ENCODE peak calls at places on chromosomes 16 and 17, in eight cellular contexts. O is AG04449, Y is K562, P is psoas muscle, E is Calu3, Z is A549, A is MM.1S, Q is mucosa of descending colon. F is an unnamed sample.

GRCh38 chr17:17730250-17730935 is 49.1 kb downstream of the RAI1 start:
- DNase-seq in O (no peak), Y (no peak), P (no peak), E (no peak), Z (no peak), A (no peak), Q (no peak), F (no peak)

GRCh38 chr17:39935896-39936295 is 8.4 kb downstream of the LRRC3C start:
- DNase-seq in O (no peak), Y (no peak), P (no peak), E (peak; percentile 87), Z (no peak), A (no peak), Q (no peak), F (no peak)

GRCh38 chr16:50265260-50265659 is 1.1 kb upstream of the ADCY7 start:
- DNase-seq in O (no peak), Y (peak; percentile 53), P (peak; percentile 48), E (peak; percentile 44), Z (peak; percentile 39), A (peak; percentile 56), Q (peak; percentile 53), F (peak; percentile 47)

GRCh38 chr17:17387017-17387416 is 83.8 kb downstream of the NT5M start:
- DNase-seq in O (no peak), Y (no peak), P (peak; percentile 39), E (peak; percentile 62), Z (no peak), A (no peak), Q (peak; percentile 67), F (no peak)

GRCh38 chr17:74779948-74780400 is 3.8 kb upstream of the NAT9 start:
- DNase-seq in O (no peak), Y (no peak), P (peak; percentile 73), E (no peak), Z (no peak), A (no peak), Q (peak; percentile 52), F (peak; percentile 82)

GRCh38 chr16:30472328-30472942 is at the start of gene ITGAL:
- DNase-seq in O (no peak), Y (no peak), P (peak; percentile 60), E (no peak), Z (no peak), A (peak; percentile 93), Q (peak; percentile 58), F (peak; percentile 81)

GRCh38 chr17:45441536-45442310 is 9.1 kb upstream of the ARHGAP27 start:
- DNase-seq in O (no peak), Y (no peak), P (no peak), E (no peak), Z (no peak), A (no peak), Q (no peak), F (no peak)

GRCh38 chr17:62966426-62967110 is 533 bp downstream of the TANC2 start:
- DNase-seq in O (no peak), Y (no peak), P (no peak), E (peak; percentile 11), Z (peak; percentile 45), A (no peak), Q (peak; percentile 74), F (peak; percentile 6)

GRCh38 chr17:63447688-63448005 is 1.5 kb upstream of the CYB561 start:
- DNase-seq in O (no peak), Y (peak; percentile 53), P (no peak), E (no peak), Z (no peak), A (no peak), Q (no peak), F (no peak)

GRCh38 chr16:1789643-1790045 is 3.9 kb downstream of the IGFALS start:
- DNase-seq in O (no peak), Y (peak; percentile 53), P (no peak), E (no peak), Z (no peak), A (no peak), Q (no peak), F (peak; percentile 6)

GRCh38 chr17:80877095-80877828 is 114.4 kb upstream of the CHMP6 start:
- DNase-seq in O (no peak), Y (no peak), P (peak; percentile 36), E (no peak), Z (no peak), A (no peak), Q (no peak), F (peak; percentile 78)

GRCh38 chr16:24850289-24850931 is 4.6 kb downstream of the SLC5A11 start:
- DNase-seq in O (no peak), Y (no peak), P (no peak), E (peak; percentile 29), Z (no peak), A (no peak), Q (no peak), F (no peak)

GRCh38 chr17:78338860-78339259 is 21.0 kb downstream of the SOCS3 start:
- DNase-seq in O (no peak), Y (no peak), P (no peak), E (peak; percentile 79), Z (no peak), A (peak; percentile 20), Q (peak; percentile 73), F (no peak)

GRCh38 chr16:68490829-68491575 is 42.7 kb upstream of the SMPD3 start:
- DNase-seq in O (no peak), Y (no peak), P (no peak), E (peak; percentile 84), Z (peak; percentile 27), A (peak; percentile 64), Q (peak; percentile 71), F (peak; percentile 39)

GRCh38 chr16:2467301-2468141 is 3.6 kb upstream of the NTN3 start:
- DNase-seq in O (no peak), Y (no peak), P (peak; percentile 89), E (peak; percentile 64), Z (peak; percentile 60), A (no peak), Q (peak; percentile 55), F (peak; percentile 57)

GRCh38 chr17:4896332-4897197 is 2.8 kb upstream of the C17orf107 start:
- DNase-seq in O (no peak), Y (no peak), P (peak; percentile 45), E (no peak), Z (no peak), A (no peak), Q (no peak), F (no peak)

GRCh38 chr17:4895121-4895520 is 4.2 kb upstream of the C17orf107 start:
- DNase-seq in O (no peak), Y (no peak), P (peak; percentile 36), E (no peak), Z (no peak), A (no peak), Q (no peak), F (no peak)

GRCh38 chr17:4897198-4897657 is 2.1 kb upstream of the C17orf107 start:
- DNase-seq in O (no peak), Y (no peak), P (peak; percentile 35), E (no peak), Z (no peak), A (no peak), Q (no peak), F (no peak)

GRCh38 chr17:4893721-4894560 is 5.4 kb upstream of the C17orf107 start:
- DNase-seq in O (no peak), Y (no peak), P (peak; percentile 48), E (no peak), Z (no peak), A (no peak), Q (no peak), F (no peak)

GRCh38 chr17:4895676-4896331 is 3.5 kb upstream of the C17orf107 start:
- DNase-seq in O (no peak), Y (peak; percentile 28), P (peak; percentile 48), E (no peak), Z (no peak), A (no peak), Q (no peak), F (no peak)
- TF ChIP-seq CTCF in O (peak; percentile 18), Y (peak; percentile 23), P (no peak), E (no peak), Z (no peak), A (no peak), Q (no peak), F (peak; percentile 15)

DNA sequence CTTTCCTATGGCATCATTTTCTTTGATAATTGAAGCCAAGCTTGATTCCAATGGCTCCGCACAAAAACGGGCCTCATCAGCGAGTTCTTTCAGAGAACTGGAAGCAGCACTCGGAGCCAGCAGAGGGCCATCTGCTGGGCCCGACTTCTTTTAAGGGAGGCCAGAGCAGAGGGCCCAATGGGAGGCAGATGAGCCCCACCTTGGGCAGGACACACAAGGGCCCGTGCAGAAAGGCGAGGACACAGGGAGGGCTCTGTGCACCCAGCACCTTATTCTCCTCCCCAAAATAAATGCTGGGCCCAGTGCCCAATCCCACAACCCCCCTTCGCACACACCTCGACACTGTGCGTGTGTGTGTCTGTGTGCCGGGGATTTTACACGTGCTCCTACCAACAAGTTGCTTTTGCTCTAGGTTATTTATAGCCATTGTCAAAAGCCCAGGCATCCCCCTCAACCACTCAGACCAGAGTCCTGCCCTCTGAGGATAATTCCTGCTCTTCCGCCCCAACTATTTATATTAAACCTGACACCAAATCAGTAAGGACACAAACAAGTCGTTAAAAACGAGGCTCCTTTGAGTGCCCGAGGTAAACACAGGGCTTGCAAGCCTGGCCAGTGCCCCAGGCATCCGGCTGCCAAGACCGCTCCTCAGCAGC is 6.8 kb downstream of the AXIN2 start:
- DNase-seq in O (no peak), Y (no peak), P (peak; percentile 74), E (no peak), Z (no peak), A (no peak), Q (peak; percentile 49), F (no peak)
- TF ChIP-seq CTCF in O (peak; percentile 21), Y (peak; percentile 7), P (peak; percentile 19), E (no peak), Z (no peak), A (no peak), Q (no peak), F (no peak)

DNA sequence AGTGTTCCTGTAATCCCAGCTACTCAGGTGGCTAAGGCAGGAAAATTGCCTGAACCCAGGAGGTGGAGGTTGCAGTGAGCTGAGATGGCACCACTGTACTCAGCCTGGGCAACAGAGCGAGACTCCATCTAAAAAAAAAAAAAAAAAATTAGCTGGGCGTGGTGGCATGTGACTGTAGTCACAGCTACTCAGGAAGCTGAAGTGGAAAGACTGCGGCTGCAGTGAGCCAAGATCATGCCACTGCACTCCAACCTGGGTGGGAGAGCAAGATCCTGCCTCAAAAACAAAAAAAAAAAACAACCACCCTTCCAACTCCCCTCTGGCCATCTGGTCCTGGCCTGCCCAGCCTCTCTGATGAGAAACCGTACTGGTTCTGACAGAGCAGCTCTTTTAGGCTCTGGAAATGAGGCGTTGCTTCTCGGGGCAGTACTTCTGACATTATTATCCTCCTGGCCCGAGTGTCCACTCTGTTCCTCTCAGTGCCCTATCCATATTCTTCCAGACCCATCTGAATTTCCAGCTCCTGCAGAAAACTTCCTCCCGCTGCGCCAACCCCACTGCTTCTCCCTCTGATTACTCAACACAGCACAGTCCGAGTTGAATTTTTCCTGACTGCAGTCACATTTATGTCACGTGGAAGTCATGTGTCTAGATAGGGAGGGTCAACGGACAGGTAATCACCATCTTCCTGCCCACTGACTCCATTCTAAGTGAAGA is 13.3 kb downstream of the GGA2 start:
- DNase-seq in O (no peak), Y (no peak), P (no peak), E (no peak), Z (no peak), A (no peak), Q (no peak), F (no peak)
- TF ChIP-seq CTCF in O (no peak), Y (no peak), P (no peak), E (no peak), Z (no peak), A (no peak), Q (no peak), F (no peak)

DNA sequence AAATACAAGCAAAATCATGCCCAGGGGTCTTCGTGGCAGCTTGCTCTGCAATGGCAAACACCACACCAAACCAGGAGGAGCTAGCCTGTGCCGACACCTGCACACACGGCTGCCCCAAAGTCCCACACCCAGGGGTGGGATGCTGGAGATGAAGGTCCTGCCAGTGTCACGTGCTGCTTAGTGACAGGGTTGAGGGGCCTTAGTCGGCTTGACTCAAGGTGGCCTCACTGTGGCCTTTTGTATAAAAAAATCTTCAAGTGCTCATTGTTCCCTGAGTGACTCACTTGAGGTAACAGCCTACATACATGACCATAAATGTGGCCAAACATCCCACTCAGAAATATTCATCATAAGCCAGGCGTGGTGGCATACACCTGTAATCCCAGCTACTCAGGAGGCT is 7.3 kb downstream of the TRIM65 start:
- DNase-seq in O (no peak), Y (peak; percentile 59), P (no peak), E (no peak), Z (no peak), A (no peak), Q (no peak), F (no peak)
- TF ChIP-seq CTCF in O (no peak), Y (peak; percentile 32), P (no peak), E (no peak), Z (no peak), A (no peak), Q (no peak), F (no peak)